ENCODE peak calls at places on chromosomes 11 and 22, in four cellular contexts. W is dorsolateral prefrontal cortex, V is MM.1S, I is spleen. N is an unnamed sample.

GRCh38 chr11:65884716-65885092 is 3.6 kb downstream of the FIBP start:
- DNase-seq in W (peak; percentile 78), V (peak; percentile 79), I (peak; percentile 96), N (no peak)

GRCh38 chr22:49576241-49577141 is 251.2 kb downstream of the BRD1 start:
- DNase-seq in W (no peak), V (no peak), I (peak; percentile 62), N (no peak)

GRCh38 chr11:112658521-112658920 is 302.7 kb upstream of the NCAM1 start:
- DNase-seq in W (no peak), V (no peak), I (no peak), N (no peak)

GRCh38 chr22:17948101-17948500 is 76.3 kb downstream of the MICAL3 start:
- DNase-seq in W (no peak), V (no peak), I (no peak), N (no peak)

GRCh38 chr11:122807731-122808485 is 30.4 kb upstream of the CRTAM start:
- DNase-seq in W (no peak), V (no peak), I (no peak), N (no peak)

GRCh38 chr11:13140028-13140870 is 131.1 kb downstream of the RASSF10 start:
- DNase-seq in W (no peak), V (no peak), I (no peak), N (no peak)

GRCh38 chr11:70191495-70192140 is 11.5 kb upstream of the FADD start:
- DNase-seq in W (peak; percentile 62), V (peak; percentile 61), I (peak; percentile 87), N (no peak)

GRCh38 chr11:43359432-43359818 is 705 bp downstream of the TTC17 start:
- DNase-seq in W (no peak), V (peak; percentile 59), I (no peak), N (no peak)

GRCh38 chr22:25334091-25334490 is 114.7 kb downstream of the CRYBB2 start:
- DNase-seq in W (no peak), V (peak; percentile 63), I (no peak), N (no peak)

GRCh38 chr11:44556735-44557409 is 8.6 kb upstream of the CD82 start:
- DNase-seq in W (peak; percentile 69), V (peak; percentile 68), I (peak; percentile 88), N (no peak)

GRCh38 chr11:64845125-64845735 is 777 bp upstream of the CDC42BPG start:
- DNase-seq in W (no peak), V (no peak), I (no peak), N (no peak)

GRCh38 chr11:123413636-123414035 is 16.4 kb upstream of the GRAMD1B start:
- DNase-seq in W (no peak), V (no peak), I (no peak), N (no peak)

GRCh38 chr11:28697920-28698827 is 590.0 kb downstream of the METTL15 start:
- DNase-seq in W (peak; percentile 56), V (peak; percentile 34), I (no peak), N (no peak)

GRCh38 chr11:20353829-20354434 is 9.6 kb upstream of the HTATIP2 start:
- DNase-seq in W (peak; percentile 52), V (peak; percentile 40), I (no peak), N (no peak)

DNA sequence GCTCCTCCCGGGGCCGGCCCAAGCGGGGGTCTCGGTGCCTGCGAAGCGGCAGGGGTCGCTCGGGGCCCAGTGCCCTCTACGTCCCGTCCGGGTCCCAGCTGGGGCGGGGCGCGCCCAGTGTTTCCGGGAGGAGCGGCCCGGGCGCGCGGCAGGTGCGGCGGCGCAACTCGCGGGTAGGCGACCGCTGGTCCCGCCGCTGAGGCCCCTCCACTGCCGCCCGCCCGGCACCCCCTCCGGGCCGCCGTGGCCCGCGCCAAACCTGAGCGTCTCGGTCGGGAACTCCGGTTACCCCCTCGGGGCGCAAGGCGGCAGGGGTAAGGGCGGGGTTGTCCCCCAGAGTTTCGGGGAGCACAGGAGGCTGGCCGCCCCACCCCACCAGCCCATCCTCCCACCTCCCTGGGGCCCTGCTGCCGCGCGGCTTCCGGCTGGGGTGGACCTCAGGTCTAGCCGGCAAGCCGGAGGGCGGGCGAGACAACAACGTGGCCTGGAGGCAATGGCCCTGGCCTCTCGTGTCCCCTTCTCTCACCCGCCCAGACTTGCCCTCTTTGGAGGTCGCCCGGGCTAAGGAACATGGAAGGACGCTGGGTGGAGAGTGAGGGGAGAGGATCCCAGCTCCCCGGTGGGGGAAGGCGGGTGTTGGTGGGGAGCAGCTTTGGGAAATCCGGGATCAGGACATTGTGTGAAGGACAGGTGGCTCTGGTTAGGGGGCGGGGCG is 416 bp upstream of the CRACR2B start:
- DNase-seq in W (no peak), V (peak; percentile 60), I (peak; percentile 90), N (no peak)
- TF ChIP-seq CTCF in W (no peak), V (no peak), I (no peak), N (no peak)

GRCh38 chr11:7167976-7168740 is 79.4 kb downstream of the RBMXL2 start:
- DNase-seq in W (no peak), V (no peak), I (no peak), N (no peak)
- TF ChIP-seq CTCF in W (no peak), V (peak; percentile 9), I (no peak), N (no peak)

GRCh38 chr11:100855466-100856067 is 168.5 kb downstream of the ARHGAP42 start:
- DNase-seq in W (no peak), V (peak; percentile 65), I (no peak), N (no peak)
- TF ChIP-seq CTCF in W (peak; percentile 81), V (peak; percentile 65), I (peak; percentile 72), N (peak; percentile 94)

GRCh38 chr11:106306942-106307341 is 229.5 kb downstream of the AASDHPPT start:
- DNase-seq in W (no peak), V (no peak), I (no peak), N (no peak)
- TF ChIP-seq CTCF in W (no peak), V (no peak), I (no peak), N (peak; percentile 74)

GRCh38 chr11:62143727-62144126 is 19.9 kb downstream of the INCENP start:
- DNase-seq in W (no peak), V (no peak), I (peak; percentile 41), N (peak; percentile 56)
- TF ChIP-seq CTCF in W (no peak), V (peak; percentile 4), I (no peak), N (peak; percentile 39)

DNA sequence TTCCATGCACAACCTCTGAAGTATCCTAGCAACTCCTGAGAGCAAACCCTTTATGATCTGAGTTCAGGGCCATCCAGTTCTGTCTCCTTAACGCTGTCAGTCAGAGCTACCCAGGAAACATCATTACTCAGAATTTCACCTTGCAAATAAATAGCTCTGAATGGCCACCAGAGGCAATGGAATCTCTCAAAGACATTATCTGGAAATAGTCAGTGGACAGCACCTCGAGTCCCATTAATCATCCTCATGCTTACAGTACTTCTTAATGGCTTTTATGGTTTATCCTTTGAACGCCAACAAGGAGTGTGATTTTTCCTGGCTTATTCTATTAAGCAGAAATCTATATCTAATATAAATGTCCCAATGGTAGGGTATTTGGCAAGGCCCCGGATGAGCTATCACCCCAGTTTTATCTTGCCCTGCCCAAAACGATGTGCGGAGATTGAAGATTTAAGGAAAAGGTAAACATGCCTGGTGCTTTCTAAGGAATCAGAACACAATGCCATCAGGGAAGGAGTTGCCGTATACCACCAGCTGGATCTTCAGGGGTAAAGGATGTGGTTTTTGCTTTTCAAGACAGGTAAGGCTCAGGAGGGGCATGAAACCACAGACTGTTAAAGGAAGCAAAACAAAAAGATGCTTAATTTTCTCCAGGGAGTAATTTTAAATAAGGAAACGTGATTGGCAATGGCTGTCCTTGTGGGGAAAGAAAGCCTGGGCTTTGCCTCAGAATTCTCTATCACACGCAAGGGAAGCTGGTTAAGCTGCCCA is 655.8 kb downstream of the OPCML start:
- DNase-seq in W (no peak), V (no peak), I (no peak), N (no peak)
- TF ChIP-seq CTCF in W (no peak), V (no peak), I (no peak), N (peak; percentile 8)